ENCODE peak calls at places on chromosomes 2 and 18, in six cellular contexts. C is sigmoid colon, S is GM12878, O is IMR-90, D is upper lobe of left lung, E is K562. I is an unnamed sample. For H3K36me3, the result is how much of the 10 kb centered on the place peaks cover.

GRCh38 chr2:155372969-155373368 is 674.5 kb downstream of the KCNJ3 start:
- DNase-seq in O (no peak), S (no peak), E (no peak), D (no peak), C (no peak), I (no peak)

GRCh38 chr18:37553633-37554398 is 11.8 kb downstream of the CELF4 start:
- DNase-seq in E (peak), S (no peak), O (no peak), C (no peak), D (peak), I (no peak)

GRCh38 chr2:186894478-186894877 is 45.5 kb upstream of the ZSWIM2 start:
- DNase-seq in D (no peak), S (no peak), O (no peak), C (no peak), E (no peak), I (no peak)

GRCh38 chr2:217489145-217489960 is 513.4 kb downstream of the TNS1 start:
- DNase-seq in O (no peak), E (no peak), D (peak), S (no peak), C (no peak), I (no peak)

GRCh38 chr18:28159055-28159454 is 17.9 kb downstream of the CDH2 start:
- DNase-seq in D (no peak), E (no peak), O (no peak), C (no peak), S (no peak), I (no peak)

GRCh38 chr2:234241656-234242445 is 191.3 kb downstream of the SPP2 start:
- DNase-seq in O (peak), D (no peak), S (no peak), C (no peak), E (no peak), I (no peak)

GRCh38 chr2:118940486-118941120 is 1.4 kb upstream of the MARCO start:
- DNase-seq in O (no peak), D (no peak), C (peak), S (no peak), E (no peak), I (no peak)

GRCh38 chr2:238238766-238239551 is 879 bp downstream of the HES6 start:
- DNase-seq in O (no peak), E (peak), D (peak), S (no peak), C (peak), I (no peak)

GRCh38 chr18:47893047-47893446 is 37.4 kb downstream of the SMAD2 start:
- DNase-seq in S (no peak), O (no peak), D (no peak), C (no peak), E (peak), I (no peak)

GRCh38 chr2:203936535-203936934 is at the start of gene ICOS:
- DNase-seq in E (no peak), S (no peak), O (no peak), C (no peak), D (no peak), I (no peak)

GRCh38 chr18:67347499-67347898 is 169.0 kb downstream of the DSEL start:
- DNase-seq in D (no peak), C (no peak), S (no peak), O (no peak), E (no peak), I (no peak)

GRCh38 chr2:147683380-147683779 is 161.4 kb upstream of the ACVR2A start:
- DNase-seq in C (no peak), E (no peak), S (no peak), D (no peak), O (no peak), I (no peak)

GRCh38 chr2:232444409-232445148 is 11.4 kb upstream of the ALPI start:
- DNase-seq in S (no peak), E (peak), C (no peak), O (peak), D (peak), I (no peak)

GRCh38 chr2:9057939-9058761 is 54.7 kb upstream of the MBOAT2 start:
- DNase-seq in C (no peak), O (peak), E (peak), S (no peak), D (no peak), I (peak)

GRCh38 chr2:7672027-7672684 is 754.9 kb downstream of the RNF144A start:
- DNase-seq in D (no peak), E (peak), C (no peak), S (peak), O (peak), I (no peak)

GRCh38 chr2:144516981-144517824 is 2.7 kb downstream of the ZEB2 start:
- DNase-seq in C (peak), D (peak), E (peak), S (no peak), O (peak), I (no peak)

GRCh38 chr2:160486341-160486740 is 7.3 kb downstream of the RBMS1 start:
- DNase-seq in D (no peak), S (no peak), E (no peak), C (peak), O (peak), I (no peak)

GRCh38 chr2:157540102-157540501 is 88.6 kb downstream of the ACVR1C start:
- DNase-seq in E (no peak), S (no peak), D (no peak), C (no peak), O (no peak), I (no peak)

GRCh38 chr18:31487251-31488015 is 10.5 kb upstream of the DSG2 start:
- DNase-seq in O (peak), S (no peak), C (no peak), E (no peak), D (no peak), I (no peak)

GRCh38 chr2:100011272-100011711 is 131.1 kb downstream of the AFF3 start:
- DNase-seq in E (no peak), O (peak), C (no peak), D (no peak), S (no peak), I (no peak)

GRCh38 chr2:102806250-102806837 is 44.5 kb downstream of the TMEM182 start:
- DNase-seq in S (no peak), D (no peak), E (peak), C (peak), O (peak), I (peak)

GRCh38 chr2:20365249-20365817 is 14.7 kb upstream of the PUM2 start:
- DNase-seq in S (peak), O (peak), C (no peak), D (no peak), E (no peak), I (no peak)

GRCh38 chr2:200765139-200765951 is 46.4 kb upstream of the BZW1 start:
- DNase-seq in D (no peak), O (peak), E (peak), C (no peak), S (no peak), I (no peak)

GRCh38 chr2:240961878-240962277 is 36.5 kb upstream of the SNED1 start:
- DNase-seq in C (no peak), S (no peak), E (no peak), D (no peak), O (no peak), I (peak)

GRCh38 chr18:76620326-76620813 is 125.3 kb upstream of the ZNF516 start:
- DNase-seq in E (peak), D (peak), C (peak), O (peak), S (peak), I (peak)

GRCh38 chr2:289362-290089 is 1.6 kb upstream of the ALKAL2 start:
- DNase-seq in D (peak), C (no peak), E (peak), S (no peak), O (peak), I (no peak)

GRCh38 chr2:61898810-61899209 is 6.7 kb upstream of the COMMD1 start:
- DNase-seq in O (peak), E (peak), S (no peak), D (no peak), C (no peak), I (no peak)

GRCh38 chr2:176187306-176188217 is 906 bp upstream of the HOXD1 start:
- DNase-seq in D (no peak), O (no peak), S (no peak), C (no peak), E (no peak), I (no peak)

DNA sequence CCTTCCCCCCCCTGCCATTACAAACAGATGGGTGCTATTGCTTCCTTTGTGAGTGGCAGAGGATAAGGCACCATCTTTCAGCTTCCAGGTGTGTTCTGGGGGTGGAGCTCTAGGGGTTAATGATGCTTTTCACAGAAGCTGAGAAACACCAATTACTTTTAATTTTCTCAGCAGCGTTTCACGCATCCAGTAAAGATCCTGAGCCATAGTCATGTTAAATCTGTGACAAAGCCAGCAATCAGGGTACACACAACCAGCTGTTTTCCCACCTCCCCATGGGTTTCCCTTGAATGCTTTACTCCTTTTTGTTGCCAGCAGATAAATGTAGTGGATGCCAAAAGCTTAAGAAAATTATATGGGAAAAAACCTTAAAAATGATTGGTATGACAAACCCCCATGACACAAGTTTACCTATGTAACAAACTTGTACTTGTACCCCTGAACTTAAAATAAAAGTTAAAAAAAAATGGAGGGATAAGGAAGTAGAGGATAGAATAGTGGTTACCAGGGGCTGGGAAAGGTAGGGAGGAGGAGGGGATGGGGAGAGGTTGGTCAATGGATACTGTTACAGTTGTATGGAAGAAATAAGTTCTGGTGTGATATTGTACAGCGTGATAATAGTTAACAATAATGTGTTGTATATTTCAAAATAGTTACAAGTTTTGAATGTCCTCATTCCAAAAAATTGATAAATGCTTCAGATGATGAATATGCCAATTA is 70.0 kb downstream of the ACOXL start:
- DNase-seq in C (no peak), E (no peak), O (no peak), D (no peak), S (no peak), I (no peak)
- H3K27ac ChIP-seq in C (no peak), E (no peak), O (no peak), D (no peak), S (no peak), I (no peak)

GRCh38 chr2:42842418-42842817 is 50.0 kb upstream of the HAAO start:
- DNase-seq in D (no peak), O (no peak), S (no peak), C (no peak), E (no peak), I (no peak)
- TF ChIP-seq POLR2A in D (no peak), O (no peak), S (no peak), C (no peak), E (no peak), I (no peak)

DNA sequence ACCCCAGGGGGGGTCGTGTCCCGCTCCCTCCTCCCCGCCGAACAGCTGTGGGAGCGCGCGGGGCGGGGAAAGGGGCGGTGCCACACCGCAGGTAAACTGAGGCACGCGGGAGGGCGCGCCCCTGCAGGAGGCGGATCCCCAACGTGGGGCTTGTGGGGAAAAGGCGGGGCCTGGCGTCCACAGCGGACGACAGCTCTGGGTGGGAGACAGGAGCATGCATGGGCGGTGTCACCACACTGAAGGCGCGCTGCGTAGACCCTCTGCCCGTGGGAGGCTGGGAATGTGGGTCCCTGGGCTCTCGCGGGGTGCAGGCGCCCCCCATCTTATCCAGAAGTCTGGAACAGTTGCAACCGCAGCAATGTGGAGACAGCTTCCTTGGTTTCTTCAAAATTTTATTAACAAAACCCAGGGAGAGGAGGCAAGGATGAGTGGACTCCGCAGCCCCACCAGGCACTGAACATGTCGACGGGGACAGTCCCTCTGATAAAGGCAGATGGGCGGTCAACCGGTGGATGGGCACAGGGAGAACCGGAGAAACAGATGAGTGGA is 723 bp upstream of the MBD1 start:
- DNase-seq in C (no peak), E (no peak), O (no peak), S (no peak), D (no peak), I (no peak)
- H3K36me3 ChIP-seq in C (under half), E (half or more), O (under half), S (under half), D (under half), I (half or more)

DNA sequence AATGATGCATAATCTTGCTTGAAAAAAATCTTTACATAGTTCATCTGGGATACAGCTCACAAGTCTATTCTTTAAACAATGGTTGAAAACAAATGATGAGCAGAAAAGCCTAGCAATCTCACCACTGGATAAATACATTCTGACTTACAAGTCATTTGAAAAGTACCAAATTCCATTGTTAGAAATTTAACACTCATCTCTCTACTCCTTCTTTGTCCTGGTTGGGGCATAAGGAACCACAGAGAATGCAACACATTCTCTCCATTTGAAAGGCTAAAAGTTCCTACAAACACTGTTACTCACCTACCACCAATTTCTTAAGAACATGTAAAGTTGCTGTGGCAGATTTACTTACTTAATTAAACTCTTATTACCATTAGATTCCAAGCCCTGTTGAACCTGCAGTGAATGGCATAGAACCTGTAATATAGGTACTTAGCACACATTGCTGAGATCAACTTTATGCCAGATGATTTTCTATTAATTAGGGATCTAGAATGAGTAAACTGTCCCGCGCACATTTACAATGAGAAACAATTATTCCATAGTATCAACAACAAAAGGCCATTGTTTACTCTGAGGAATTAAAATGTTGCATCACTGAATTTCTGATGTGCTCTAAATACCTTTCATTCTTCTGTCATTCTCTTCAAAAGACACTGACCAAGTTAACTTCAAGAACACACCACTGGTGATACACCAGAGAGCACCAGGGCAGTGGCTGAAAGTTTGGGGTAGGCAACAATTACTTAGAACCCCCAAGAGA is 69.6 kb downstream of the CABYR start:
- DNase-seq in E (no peak), S (no peak), C (no peak), O (no peak), D (no peak), I (no peak)
- H3K27ac ChIP-seq in E (no peak), S (no peak), C (no peak), O (no peak), D (no peak), I (no peak)

GRCh38 chr2:26298638-26299393 is 47.1 kb upstream of the SELENOI start:
- DNase-seq in S (peak), O (peak), E (no peak), D (no peak), C (peak), I (peak)
- TF ChIP-seq POLR2A in S (no peak), O (no peak), E (no peak), D (no peak), C (no peak), I (no peak)

DNA sequence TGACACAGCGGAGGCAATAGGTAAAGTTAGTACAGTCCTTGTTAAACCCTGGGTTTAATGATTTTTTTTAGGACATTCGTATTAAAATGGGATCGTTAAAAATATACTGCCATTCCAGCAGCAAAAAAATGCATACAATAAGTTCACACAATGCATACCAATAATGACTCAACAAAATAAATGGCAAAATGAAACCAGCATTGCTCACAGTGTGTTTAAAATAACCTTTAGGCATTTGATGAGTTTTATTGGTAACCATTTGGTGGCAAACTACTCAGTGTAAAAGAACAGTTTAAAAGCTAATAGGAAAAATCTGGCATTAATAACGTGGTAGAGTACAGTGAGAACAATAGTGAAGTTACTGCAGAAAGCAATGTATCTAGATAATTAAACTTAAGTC is 539.0 kb upstream of the PIK3C3 start:
- DNase-seq in S (no peak), O (no peak), D (no peak), E (no peak), C (no peak), I (no peak)
- H3K36me3 ChIP-seq in S (under half), O (under half), D (under half), E (under half), C (under half), I (under half)

GRCh38 chr2:65054749-65055426 is 1.3 kb upstream of the CEP68 start:
- DNase-seq in E (no peak), C (no peak), S (no peak), D (no peak), O (no peak), I (no peak)

GRCh38 chr2:65056215-65056989 is at the start of gene CEP68:
- DNase-seq in D (peak), C (peak), E (peak), S (peak), O (peak), I (peak)

GRCh38 chr2:65056990-65057375 is 767 bp downstream of the CEP68 start:
- DNase-seq in S (no peak), E (no peak), D (no peak), O (no peak), C (no peak), I (no peak)

GRCh38 chr2:65057391-65058052 is 1.3 kb downstream of the CEP68 start:
- DNase-seq in E (peak), D (no peak), S (peak), O (peak), C (no peak), I (no peak)

DNA sequence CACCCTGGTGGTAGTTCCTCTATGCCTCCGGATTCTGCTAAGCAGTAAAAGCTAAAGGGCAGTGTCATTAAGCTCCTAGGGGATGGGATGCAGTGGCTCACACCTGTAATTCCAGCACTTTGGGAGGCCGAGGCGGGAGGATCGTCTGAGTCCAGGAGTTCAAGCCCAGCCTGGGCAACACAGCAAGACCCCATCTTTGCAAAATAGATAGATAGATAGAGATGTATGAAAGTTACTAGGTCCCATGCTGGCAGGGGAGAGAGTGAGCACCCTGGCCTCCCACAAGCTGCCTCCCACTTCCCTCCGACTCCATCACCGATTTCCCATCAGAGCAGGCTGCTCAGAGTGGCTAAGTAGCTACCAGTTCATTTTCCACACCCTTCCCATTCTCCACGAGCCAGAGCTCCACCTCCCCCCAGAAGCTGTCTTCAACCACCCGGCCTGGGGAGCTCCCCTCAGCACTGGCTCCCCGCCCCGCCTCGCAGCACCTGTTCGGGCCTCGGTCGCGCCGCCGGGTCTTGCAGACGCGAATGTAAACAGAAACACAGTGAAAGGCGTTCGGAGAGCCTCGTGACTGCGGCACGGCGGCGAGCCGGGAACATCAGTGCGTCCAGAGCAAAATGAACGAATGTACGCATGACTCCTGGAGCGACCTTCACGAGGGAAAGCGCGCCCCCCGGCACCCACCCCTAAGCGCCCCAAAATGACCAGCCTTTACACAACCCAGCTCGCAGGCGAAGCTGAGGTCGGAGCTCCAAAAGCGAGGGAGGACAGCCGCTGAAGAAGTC is 595 bp upstream of the CEP68 start:
- DNase-seq in E (no peak), S (no peak), O (no peak), C (no peak), D (peak), I (peak)
- H3K27ac ChIP-seq in E (peak), S (peak), O (no peak), C (peak), D (peak), I (peak)